ENCODE peak calls at places on chromosomes 1 and 21, in nine cellular contexts. V is GM23338, L is hepatocyte, X is progenitor cell of endocrine pancreas, N is cardiac fibroblast, R is neural crest cell, E is left ventricle myocardium inferior, J is GM13976, S is BE2C. T is an unnamed sample.

GRCh38 chr1:14113841-14114567 is 414.0 kb downstream of the PRDM2 start:
- DNase-seq in V (peak), L (peak), X (peak), N (peak), R (peak), E (peak), J (peak), S (peak), T (peak)

GRCh38 chr1:93587354-93587753 is 94.3 kb downstream of the BCAR3 start:
- DNase-seq in V (no peak), L (no peak), X (no peak), N (no peak), R (no peak), E (no peak), J (no peak), S (no peak), T (no peak)

GRCh38 chr1:160629286-160630210 is 17.3 kb downstream of the SLAMF1 start:
- DNase-seq in V (no peak), L (peak), X (no peak), N (no peak), R (no peak), E (peak), J (no peak), S (no peak), T (no peak)

GRCh38 chr1:231313661-231314060 is 24.0 kb downstream of the EXOC8 start:
- DNase-seq in V (no peak), L (no peak), X (no peak), N (no peak), R (no peak), E (no peak), J (no peak), S (no peak), T (no peak)

GRCh38 chr21:17045214-17045835 is 467.5 kb upstream of the CXADR start:
- DNase-seq in V (peak), L (peak), X (no peak), N (peak), R (no peak), E (no peak), J (no peak), S (no peak), T (peak)

GRCh38 chr1:23980725-23981063 is 567 bp upstream of the SRSF10 start:
- DNase-seq in V (peak), L (peak), X (no peak), N (no peak), R (peak), E (no peak), J (peak), S (peak), T (peak)

GRCh38 chr1:32774950-32775634 is 42.1 kb downstream of the YARS1 start:
- DNase-seq in V (no peak), L (peak), X (no peak), N (peak), R (no peak), E (no peak), J (no peak), S (peak), T (peak)

GRCh38 chr1:5876251-5876650 is 116.0 kb downstream of the NPHP4 start:
- DNase-seq in V (no peak), L (no peak), X (no peak), N (no peak), R (no peak), E (no peak), J (no peak), S (no peak), T (no peak)

GRCh38 chr1:113783254-113784103 is 24.2 kb upstream of the PHTF1 start:
- DNase-seq in V (no peak), L (no peak), X (no peak), N (peak), R (no peak), E (no peak), J (peak), S (no peak), T (peak)

GRCh38 chr1:20185834-20186782 is at the start of the genes PLA2G2C and UBXN10:
- DNase-seq in V (peak), L (peak), X (peak), N (no peak), R (peak), E (peak), J (peak), S (peak), T (no peak)

GRCh38 chr21:43343992-43344886 is 82.7 kb downstream of the SIK1 start:
- DNase-seq in V (no peak), L (peak), X (no peak), N (no peak), R (no peak), E (no peak), J (no peak), S (no peak), T (no peak)

GRCh38 chr1:59631561-59631960 is 183.2 kb upstream of the HOOK1 start:
- DNase-seq in V (no peak), L (no peak), X (no peak), N (no peak), R (no peak), E (no peak), J (no peak), S (no peak), T (peak)
- TF ChIP-seq CTCF in V (no peak), L (no peak), X (no peak), N (no peak), R (no peak), E (no peak), J (no peak), S (no peak), T (no peak)

GRCh38 chr21:34582506-34583150 is 32.3 kb downstream of the RCAN1 start:
- DNase-seq in V (peak), L (peak), X (no peak), N (peak), R (peak), E (peak), J (peak), S (no peak), T (peak)
- TF ChIP-seq CTCF in V (peak), L (peak), X (peak), N (peak), R (peak), E (peak), J (peak), S (peak), T (peak)

GRCh38 chr1:26692793-26693490 is 2.9 kb upstream of the ARID1A start:
- DNase-seq in V (peak), L (peak), X (peak), N (peak), R (peak), E (peak), J (peak), S (peak), T (peak)
- TF ChIP-seq CTCF in V (no peak), L (no peak), X (no peak), N (no peak), R (no peak), E (no peak), J (no peak), S (no peak), T (no peak)

DNA sequence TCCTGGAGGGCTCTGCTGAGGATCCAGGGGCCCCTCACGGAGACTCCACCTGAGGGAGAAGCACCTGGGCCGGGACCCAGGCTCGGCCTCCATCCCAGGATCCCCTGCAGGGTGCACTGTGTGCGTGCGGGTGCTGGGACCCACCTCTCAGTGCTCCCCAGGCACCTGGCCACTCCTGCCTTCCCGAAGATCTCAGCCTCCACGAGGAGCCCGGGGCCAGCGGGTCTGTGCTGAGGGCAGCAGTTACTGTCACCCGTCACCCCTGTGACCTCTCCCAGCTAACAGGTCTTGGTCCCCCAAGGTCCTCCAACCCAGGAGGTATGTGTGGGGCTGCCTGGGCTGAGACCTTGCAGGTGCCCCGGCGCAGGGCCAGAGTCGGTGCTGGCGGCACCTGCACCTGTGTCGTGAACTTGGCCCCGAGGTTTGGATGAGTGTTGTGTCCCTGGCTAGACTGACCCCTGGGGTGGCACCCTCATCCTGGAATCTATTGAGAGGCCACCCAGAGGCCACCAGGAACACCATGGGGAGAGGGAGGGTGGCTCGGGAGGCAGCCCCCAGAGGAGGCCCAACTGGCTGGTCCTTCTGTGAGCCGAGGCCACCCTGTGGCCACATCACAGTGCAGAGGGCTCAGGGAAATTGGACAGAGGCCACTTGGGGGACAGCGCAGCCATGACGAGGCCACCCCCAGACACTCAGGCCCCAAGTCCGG is 17.6 kb downstream of the MORN1 start:
- DNase-seq in V (no peak), L (no peak), X (no peak), N (no peak), R (no peak), E (no peak), J (no peak), S (no peak), T (no peak)
- TF ChIP-seq CTCF in V (peak), L (no peak), X (no peak), N (no peak), R (no peak), E (no peak), J (no peak), S (no peak), T (no peak)

DNA sequence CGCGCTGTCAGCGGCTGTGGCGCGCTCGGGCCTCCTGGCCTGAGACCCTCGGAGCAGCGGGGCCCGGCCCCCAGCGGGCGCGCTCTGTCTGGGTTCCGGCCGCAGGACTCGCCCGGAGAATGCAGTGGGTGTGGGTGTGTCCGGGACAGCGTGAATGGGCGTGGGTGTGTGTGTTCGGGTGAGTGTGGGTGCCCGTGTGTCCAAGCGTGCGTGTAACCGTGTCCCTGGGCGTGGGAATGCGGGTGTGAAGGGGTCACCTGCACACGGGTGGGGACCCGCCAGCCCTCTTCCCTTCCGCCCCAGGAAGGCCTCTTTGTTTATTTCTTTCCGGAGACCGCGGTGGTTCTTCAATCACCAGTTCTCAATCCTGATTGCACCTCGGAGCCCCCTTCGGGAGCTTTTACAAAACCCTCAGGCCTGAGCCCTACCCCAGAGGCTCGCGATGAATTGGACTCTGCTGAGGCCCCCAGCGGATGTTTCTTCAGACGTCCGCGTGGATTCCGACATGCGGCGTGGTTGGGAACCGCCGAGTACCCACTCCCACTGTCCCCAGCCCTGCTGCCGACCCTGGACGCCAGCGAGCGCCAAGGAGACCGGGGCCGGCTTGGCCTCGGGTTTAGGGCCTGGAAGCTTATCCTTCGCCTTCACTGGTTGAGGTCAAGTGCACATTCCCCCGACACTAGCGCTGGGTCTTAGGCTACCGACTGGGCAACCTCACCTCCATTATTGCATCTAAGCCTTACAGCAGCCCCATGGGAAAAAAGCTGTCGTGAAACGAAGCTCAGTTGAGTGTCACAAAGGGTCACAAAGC is 19.3 kb downstream of the SERTAD4 start:
- DNase-seq in V (peak), L (no peak), X (no peak), N (no peak), R (peak), E (no peak), J (peak), S (no peak), T (no peak)
- TF ChIP-seq CTCF in V (no peak), L (no peak), X (no peak), N (no peak), R (no peak), E (no peak), J (no peak), S (no peak), T (no peak)

DNA sequence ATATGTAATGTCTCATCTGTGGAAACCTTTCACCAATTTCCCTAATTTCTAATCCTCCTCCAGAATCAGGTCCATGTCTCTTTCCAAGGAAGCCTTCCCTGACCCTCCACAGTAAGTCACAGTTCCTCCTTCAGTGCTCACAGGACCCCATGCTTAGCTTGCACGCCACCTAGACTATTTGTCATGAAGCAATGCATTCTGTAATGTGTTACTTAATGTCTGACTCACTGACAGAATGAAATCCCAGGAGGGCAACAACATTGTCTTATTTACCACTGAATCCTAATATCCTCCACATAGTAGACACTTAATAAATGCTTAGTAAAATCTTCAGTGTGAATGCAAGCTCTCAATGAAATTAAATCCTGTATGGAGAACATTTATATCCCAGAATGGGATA is 245.9 kb upstream of the PLD5 start:
- DNase-seq in V (no peak), L (no peak), X (no peak), N (peak), R (no peak), E (no peak), J (no peak), S (no peak), T (peak)
- TF ChIP-seq CTCF in V (no peak), L (no peak), X (no peak), N (no peak), R (no peak), E (no peak), J (no peak), S (no peak), T (no peak)

GRCh38 chr1:184110253-184111204 is 59.0 kb downstream of the TSEN15 start:
- DNase-seq in V (peak), L (no peak), X (no peak), N (no peak), R (no peak), E (no peak), J (peak), S (no peak), T (no peak)
- TF ChIP-seq CTCF in V (peak), L (no peak), X (no peak), N (no peak), R (no peak), E (no peak), J (no peak), S (peak), T (no peak)

GRCh38 chr1:172357753-172358152 is 62.7 kb upstream of the C1orf105 start:
- DNase-seq in V (no peak), L (no peak), X (no peak), N (peak), R (no peak), E (no peak), J (no peak), S (no peak), T (peak)
- TF ChIP-seq CTCF in V (no peak), L (no peak), X (no peak), N (no peak), R (no peak), E (no peak), J (no peak), S (no peak), T (no peak)

GRCh38 chr21:42125571-42126544 is 54.7 kb downstream of the UMODL1 start:
- DNase-seq in V (peak), L (peak), X (no peak), N (peak), R (no peak), E (no peak), J (no peak), S (no peak), T (peak)
- TF ChIP-seq CTCF in V (peak), L (peak), X (peak), N (peak), R (no peak), E (no peak), J (no peak), S (peak), T (peak)

T was measured in MCF 10A.